ENCODE peak calls at places on chromosome 11, in ten cellular contexts. W, P, K, D, H, O, L, T, U and X are unnamed samples.

GRCh38 chr11:58787903-58788302 is 56.2 kb upstream of the GLYAT start:
- DNase-seq in W (no peak), P (no peak), K (no peak), D (no peak), H (peak; percentile 80), O (no peak), L (no peak), T (peak; percentile 11), U (peak; percentile 80), X (no peak)

GRCh38 chr11:66851251-66851620 is 5.6 kb upstream of the LRFN4 start:
- DNase-seq in W (no peak), P (no peak), K (no peak), D (peak; percentile 54), H (no peak), O (no peak), L (no peak), T (no peak), U (no peak), X (no peak)

GRCh38 chr11:3014314-3014938 is 22.3 kb upstream of the NAP1L4 start:
- DNase-seq in W (peak; percentile 88), P (no peak), K (no peak), D (no peak), H (no peak), O (no peak), L (no peak), T (no peak), U (no peak), X (no peak)

GRCh38 chr11:44760917-44761545 is 34.3 kb downstream of the TSPAN18 start:
- DNase-seq in W (no peak), P (no peak), K (peak; percentile 69), D (no peak), H (peak; percentile 60), O (no peak), L (no peak), T (peak; percentile 86), U (peak; percentile 66), X (no peak)

GRCh38 chr11:120400564-120401364 is 64.6 kb downstream of the ARHGEF12 start:
- DNase-seq in W (no peak), P (peak; percentile 89), K (no peak), D (no peak), H (peak; percentile 97), O (peak; percentile 12), L (peak; percentile 33), T (peak; percentile 98), U (peak; percentile 97), X (no peak)

GRCh38 chr11:132084433-132084832 is 714.0 kb downstream of the NTM start:
- DNase-seq in W (no peak), P (no peak), K (no peak), D (no peak), H (no peak), O (no peak), L (no peak), T (no peak), U (no peak), X (peak; percentile 21)

GRCh38 chr11:58577441-58578135 is 1.3 kb upstream of the ZFP91 start:
- DNase-seq in W (peak; percentile 82), P (no peak), K (no peak), D (peak; percentile 82), H (peak; percentile 82), O (no peak), L (peak; percentile 61), T (peak; percentile 91), U (peak; percentile 86), X (peak; percentile 93)

GRCh38 chr11:74141274-74141695 is 29.5 kb downstream of the C2CD3 start:
- DNase-seq in W (no peak), P (peak; percentile 59), K (no peak), D (no peak), H (peak; percentile 83), O (peak; percentile 46), L (no peak), T (peak; percentile 65), U (peak; percentile 82), X (no peak)

GRCh38 chr11:64844330-64845124 is at the start of gene CDC42BPG:
- DNase-seq in W (peak; percentile 74), P (peak; percentile 83), K (no peak), D (no peak), H (peak; percentile 95), O (peak; percentile 50), L (peak; percentile 78), T (peak; percentile 69), U (peak; percentile 87), X (no peak)